ENCODE peak calls at places on chromosomes 13 and 19, in nine cellular contexts. X is BE2C; J is cardiac muscle cell; K is GM23338; L is PC-9; S is CD8-positive, alpha-beta T cell; M is AG04450; Z is dorsolateral prefrontal cortex; F is fibroblast of lung. P is an unnamed sample.

GRCh38 chr13:28376604-28377003 is 118.3 kb downstream of the FLT1 start:
- DNase-seq in X (no peak), J (no peak), K (no peak), L (no peak), S (no peak), M (no peak), Z (no peak), F (no peak), P (peak; percentile 42)

GRCh38 chr19:51347209-51347928 is 5.4 kb upstream of the VSIG10L start:
- DNase-seq in X (no peak), J (no peak), K (no peak), L (no peak), S (no peak), M (no peak), Z (no peak), F (no peak), P (no peak)

GRCh38 chr19:19140476-19140875 is 2.2 kb upstream of the TMEM161A start:
- DNase-seq in X (no peak), J (peak; percentile 34), K (no peak), L (no peak), S (no peak), M (no peak), Z (no peak), F (peak; percentile 59), P (no peak)

GRCh38 chr19:50796634-50797428 is 6.6 kb downstream of the ACP4 start:
- DNase-seq in X (no peak), J (no peak), K (no peak), L (no peak), S (no peak), M (no peak), Z (no peak), F (no peak), P (no peak)

GRCh38 chr13:98133949-98134348 is 8.9 kb upstream of the FARP1 start:
- DNase-seq in X (no peak), J (no peak), K (no peak), L (peak; percentile 30), S (no peak), M (no peak), Z (no peak), F (no peak), P (no peak)

GRCh38 chr19:51511353-51511752 is 9.8 kb upstream of the SIGLEC12 start:
- DNase-seq in X (peak; percentile 28), J (peak; percentile 26), K (peak; percentile 85), L (no peak), S (no peak), M (no peak), Z (no peak), F (no peak), P (peak; percentile 39)

GRCh38 chr19:30017172-30017571 is 75.1 kb downstream of the URI1 start:
- DNase-seq in X (no peak), J (no peak), K (no peak), L (no peak), S (no peak), M (no peak), Z (no peak), F (no peak), P (no peak)

GRCh38 chr19:10520652-10521318 is 3.5 kb upstream of the S1PR5 start:
- DNase-seq in X (no peak), J (no peak), K (no peak), L (peak; percentile 54), S (no peak), M (no peak), Z (no peak), F (no peak), P (no peak)

GRCh38 chr19:13872339-13872694 is 4.6 kb upstream of the NANOS3 start:
- DNase-seq in X (no peak), J (no peak), K (no peak), L (no peak), S (no peak), M (no peak), Z (no peak), F (no peak), P (no peak)
- H3K4me3 ChIP-seq in X (no peak overlapping the region), J (peak overlapping the region; percentile 28), K (peak overlapping the region; percentile 50), L (peak overlapping the region; percentile 65), S (no peak overlapping the region), M (no peak overlapping the region), Z (no peak overlapping the region), F (no peak overlapping the region), P (no peak overlapping the region)

GRCh38 chr19:1776606-1777147 is 23.4 kb downstream of the ONECUT3 start:
- DNase-seq in X (no peak), J (no peak), K (no peak), L (no peak), S (no peak), M (no peak), Z (no peak), F (no peak), P (no peak)

GRCh38 chr19:1775951-1776605 is 22.8 kb downstream of the ONECUT3 start:
- DNase-seq in X (no peak), J (no peak), K (no peak), L (no peak), S (no peak), M (no peak), Z (no peak), F (no peak), P (no peak)

GRCh38 chr19:1777149-1777548 is 23.8 kb downstream of the ONECUT3 start:
- DNase-seq in X (no peak), J (no peak), K (no peak), L (no peak), S (no peak), M (no peak), Z (no peak), F (no peak), P (no peak)

GRCh38 chr19:1773173-1773572 is 19.9 kb downstream of the ONECUT3 start:
- DNase-seq in X (no peak), J (no peak), K (no peak), L (peak; percentile 83), S (no peak), M (no peak), Z (no peak), F (peak; percentile 83), P (peak; percentile 45)

DNA sequence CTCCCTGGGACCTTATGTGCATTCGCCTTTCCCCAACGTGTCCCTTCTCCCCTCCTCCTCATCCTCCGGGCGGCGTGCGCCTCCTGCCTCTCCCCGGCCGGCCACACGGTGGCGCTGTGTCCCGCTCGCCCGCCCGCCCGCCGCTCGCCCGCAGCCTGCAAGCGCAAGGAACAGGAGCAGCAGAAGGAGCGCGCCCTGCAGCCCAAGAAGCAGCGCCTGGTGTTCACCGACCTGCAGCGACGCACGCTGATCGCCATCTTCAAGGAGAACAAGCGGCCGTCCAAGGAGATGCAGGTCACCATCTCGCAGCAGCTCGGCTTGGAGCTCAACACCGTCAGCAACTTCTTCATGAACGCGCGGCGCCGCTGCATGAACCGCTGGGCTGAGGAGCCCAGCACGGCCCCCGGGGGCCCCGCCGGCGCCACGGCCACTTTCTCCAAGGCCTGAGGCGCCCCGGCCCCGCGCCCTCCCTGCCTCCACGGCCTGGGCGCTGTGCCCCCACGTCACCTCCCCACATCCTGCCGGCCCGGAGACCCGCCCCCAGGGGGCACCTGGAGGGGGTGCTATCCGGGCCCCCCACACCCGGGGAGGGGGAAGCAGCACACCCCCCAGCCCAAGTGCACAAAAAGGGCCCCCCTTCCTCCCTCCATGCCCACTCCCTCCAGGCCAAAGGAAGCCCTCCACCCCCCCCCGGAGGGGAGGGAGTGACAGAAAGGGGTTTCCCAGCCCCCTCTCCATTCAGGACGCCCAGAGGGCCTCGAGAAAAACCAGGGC is 21.9 kb downstream of the ONECUT3 start:
- DNase-seq in X (peak; percentile 54), J (peak; percentile 45), K (peak; percentile 83), L (no peak), S (no peak), M (no peak), Z (no peak), F (no peak), P (peak; percentile 33)
- H3K27me3 ChIP-seq in X (peaks cover 81% of the 10 kb centered on the region), J (peaks cover 100% of the 10 kb centered on the region), K (peaks cover 97% of the 10 kb centered on the region), L (no peaks in the 10 kb centered on the region), S (peaks cover 36% of the 10 kb centered on the region), M (peaks cover 69% of the 10 kb centered on the region), Z (peaks cover 61% of the 10 kb centered on the region), F (peaks cover 25% of the 10 kb centered on the region), P (peaks cover 11% of the 10 kb centered on the region)

DNA sequence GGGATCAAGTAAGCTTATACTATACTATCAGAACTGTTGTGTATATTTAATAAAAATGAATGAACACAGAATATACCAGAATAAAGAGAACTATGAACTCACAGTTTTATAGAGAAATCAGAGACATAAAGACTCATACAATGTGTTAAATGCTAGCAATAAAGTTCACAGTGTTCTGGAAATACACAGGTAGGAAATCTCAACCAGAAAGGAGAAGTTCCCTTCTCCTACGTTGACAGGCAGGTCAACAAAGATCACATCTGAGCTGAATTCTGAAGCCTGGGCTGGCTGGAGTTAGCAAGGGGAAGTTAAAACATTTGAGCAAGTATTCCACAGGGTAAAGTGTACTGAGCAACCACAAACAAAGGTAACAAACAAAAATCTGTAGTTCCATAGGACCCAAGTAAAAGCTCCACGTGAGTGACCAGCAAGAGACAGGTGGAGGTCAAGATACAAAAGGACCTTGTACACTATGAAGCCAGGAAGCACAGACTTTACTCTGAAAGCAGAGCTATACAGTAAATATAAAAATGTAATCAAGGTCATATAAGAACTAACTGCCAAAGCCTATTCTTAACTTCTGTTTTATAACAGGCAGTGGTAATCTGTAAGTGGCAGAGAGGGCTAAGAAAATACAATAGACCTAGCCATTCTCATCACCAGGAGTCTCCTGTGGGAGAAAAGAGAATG is 13.0 kb downstream of the FBXL3 start:
- DNase-seq in X (no peak), J (no peak), K (no peak), L (no peak), S (no peak), M (no peak), Z (no peak), F (no peak), P (no peak)
- H3K4me3 ChIP-seq in X (no peak overlapping the region), J (no peak overlapping the region), K (no peak overlapping the region), L (no peak overlapping the region), S (no peak overlapping the region), M (no peak overlapping the region), Z (no peak overlapping the region), F (no peak overlapping the region), P (no peak overlapping the region)

GRCh38 chr13:111561091-111561778 is 240.8 kb downstream of the TEX29 start:
- DNase-seq in X (no peak), J (no peak), K (no peak), L (no peak), S (no peak), M (no peak), Z (no peak), F (no peak), P (no peak)

GRCh38 chr13:111557921-111558699 is 237.7 kb downstream of the TEX29 start:
- DNase-seq in X (no peak), J (no peak), K (no peak), L (no peak), S (no peak), M (no peak), Z (no peak), F (no peak), P (no peak)

GRCh38 chr13:111558700-111559088 is 238.3 kb downstream of the TEX29 start:
- DNase-seq in X (no peak), J (no peak), K (no peak), L (no peak), S (no peak), M (no peak), Z (no peak), F (no peak), P (no peak)

GRCh38 chr13:111556496-111556895 is 236.1 kb downstream of the TEX29 start:
- DNase-seq in X (no peak), J (no peak), K (no peak), L (no peak), S (no peak), M (no peak), Z (no peak), F (no peak), P (no peak)

DNA sequence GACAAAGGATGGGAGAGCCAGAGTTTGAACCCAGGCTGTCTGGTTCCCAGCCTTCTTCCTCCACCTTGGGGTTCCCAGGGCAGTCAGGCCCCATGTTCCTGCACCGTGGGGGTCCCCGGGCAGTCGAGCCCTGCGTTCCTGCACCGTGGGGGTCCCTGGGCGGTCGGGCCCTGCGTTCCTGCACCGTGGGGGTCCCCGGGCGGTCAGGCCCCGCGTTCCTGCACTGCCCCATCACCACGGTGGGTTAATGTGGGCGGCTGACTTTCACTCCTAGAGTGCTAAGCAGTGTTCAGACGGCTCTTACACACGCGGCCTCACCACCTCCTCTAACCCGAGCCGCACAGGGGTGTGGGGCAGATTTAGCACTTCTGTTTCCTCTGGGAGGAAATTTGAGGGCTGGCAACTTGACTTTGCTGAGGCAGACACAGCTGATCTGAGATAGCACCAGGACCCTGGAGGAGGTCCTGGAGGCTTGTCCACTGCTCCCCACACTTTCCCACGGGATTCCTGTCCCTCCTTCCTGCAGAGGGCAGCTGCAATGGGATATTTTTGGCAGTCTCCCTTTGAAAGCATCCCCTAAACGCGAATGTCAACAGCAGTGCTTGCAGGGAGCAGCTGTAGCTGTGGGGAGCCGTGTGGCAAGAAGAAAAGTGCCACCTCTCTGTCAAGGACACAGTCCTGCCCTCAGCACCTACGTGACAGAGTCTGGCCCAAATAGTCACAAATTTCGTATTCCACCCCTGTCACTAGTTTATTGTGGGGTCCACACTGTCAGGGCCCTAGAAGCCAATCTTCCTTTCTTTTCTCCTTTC is 239.4 kb downstream of the TEX29 start:
- DNase-seq in X (no peak), J (no peak), K (no peak), L (no peak), S (no peak), M (no peak), Z (no peak), F (no peak), P (no peak)
- H3K27me3 ChIP-seq in X (peaks cover 17% of the 10 kb centered on the region), J (peaks cover 7% of the 10 kb centered on the region), K (no peaks in the 10 kb centered on the region), L (peaks cover 95% of the 10 kb centered on the region), S (no peaks in the 10 kb centered on the region), M (no peaks in the 10 kb centered on the region), Z (no peaks in the 10 kb centered on the region), F (no peaks in the 10 kb centered on the region), P (no peaks in the 10 kb centered on the region)

P was measured in SJCRH30.